ENCODE peak calls at places on chromosomes 3 and 15, in eight cellular contexts. R, W, M, V, G, L, Q and P are unnamed samples.
A peak's percentile ranks its signal among the peaks of the same experiment; 100 is the strongest.

GRCh38 chr3:38641461-38642110 is 7.9 kb downstream of the SCN5A start:
- DNase-seq in Q (no peak), V (no peak), W (no peak), R (no peak), L (no peak), M (peak; percentile 7), G (no peak), P (no peak)

GRCh38 chr3:136237961-136238649 is 12.0 kb upstream of the PCCB start:
- DNase-seq in R (no peak), M (no peak), L (no peak), G (no peak), Q (no peak), V (no peak), W (no peak), P (no peak)

GRCh38 chr3:76403556-76403955 is 618.2 kb upstream of the ZNF717 start:
- DNase-seq in M (no peak), G (no peak), W (no peak), R (no peak), L (no peak), Q (peak; percentile 43), V (peak; percentile 90), P (no peak)

GRCh38 chr3:126934149-126934548 is 48.8 kb upstream of the PLXNA1 start:
- DNase-seq in L (no peak), R (peak; percentile 32), W (no peak), M (no peak), G (no peak), V (peak; percentile 69), Q (no peak), P (no peak)

GRCh38 chr3:194205675-194206133 is 69.8 kb downstream of the HES1 start:
- DNase-seq in L (no peak), M (no peak), G (no peak), R (no peak), Q (peak; percentile 57), W (no peak), V (no peak), P (no peak)

GRCh38 chr3:40782086-40782721 is 257.4 kb downstream of the ZNF621 start:
- DNase-seq in G (no peak), M (no peak), V (no peak), R (no peak), L (no peak), Q (peak; percentile 24), W (no peak), P (no peak)

GRCh38 chr15:40843885-40844542 is at the start of gene SPINT1:
- DNase-seq in M (no peak), G (no peak), W (no peak), Q (no peak), L (no peak), V (no peak), R (peak; percentile 79), P (no peak)

GRCh38 chr3:143901105-143901504 is 52.8 kb upstream of the SLC9A9 start:
- DNase-seq in W (no peak), Q (peak; percentile 92), L (no peak), M (no peak), G (no peak), R (no peak), V (peak; percentile 83), P (peak; percentile 86)

GRCh38 chr3:130773371-130773770 is 26.7 kb upstream of the PIK3R4 start:
- DNase-seq in R (no peak), L (no peak), M (no peak), V (no peak), W (no peak), Q (no peak), G (no peak), P (no peak)

GRCh38 chr15:67805008-67805681 is 20.2 kb upstream of the SKOR1 start:
- DNase-seq in M (no peak), R (peak; percentile 64), G (no peak), Q (no peak), W (no peak), L (no peak), V (no peak), P (no peak)

GRCh38 chr3:19147905-19148767 is at the start of gene KCNH8:
- DNase-seq in W (peak; percentile 3), G (peak; percentile 3), L (peak; percentile 75), R (no peak), V (no peak), Q (no peak), M (no peak), P (no peak)

GRCh38 chr3:49053543-49053942 is 24.3 kb upstream of the IMPDH2 start:
- DNase-seq in L (no peak), W (no peak), V (no peak), R (no peak), Q (no peak), M (no peak), G (no peak), P (no peak)

GRCh38 chr3:29356062-29356461 is 75.2 kb downstream of the RBMS3 start:
- DNase-seq in R (no peak), V (no peak), M (no peak), Q (no peak), W (no peak), L (no peak), G (no peak), P (no peak)

GRCh38 chr3:188111002-188111584 is 42.9 kb upstream of the LPP start:
- DNase-seq in M (no peak), V (no peak), R (no peak), L (no peak), Q (no peak), W (peak; percentile 18), G (no peak), P (no peak)

GRCh38 chr3:122581622-122582021 is 4.2 kb downstream of the PARP15 start:
- DNase-seq in R (no peak), G (no peak), W (no peak), L (no peak), Q (no peak), M (no peak), V (no peak), P (no peak)
- H3K4me3 ChIP-seq in R (no peak overlapping the region), G (no peak overlapping the region), W (no peak overlapping the region), L (no peak overlapping the region), Q (no peak overlapping the region), M (no peak overlapping the region), V (no peak overlapping the region), P (no peak overlapping the region)

GRCh38 chr3:55159711-55160110 is 231.9 kb upstream of the LRTM1 start:
- DNase-seq in M (no peak), Q (no peak), L (no peak), R (no peak), G (no peak), W (no peak), V (no peak), P (no peak)
- H3K4me3 ChIP-seq in M (no peak overlapping the region), Q (no peak overlapping the region), L (no peak overlapping the region), R (no peak overlapping the region), G (no peak overlapping the region), W (no peak overlapping the region), V (no peak overlapping the region), P (no peak overlapping the region)

GRCh38 chr15:81413851-81414250 is 39.8 kb upstream of the TMC3 start:
- DNase-seq in L (no peak), G (no peak), Q (no peak), R (peak; percentile 71), W (no peak), M (no peak), V (no peak), P (no peak)
- H3K4me3 ChIP-seq in L (no peak overlapping the region), G (no peak overlapping the region), Q (no peak overlapping the region), R (no peak overlapping the region), W (no peak overlapping the region), M (no peak overlapping the region), V (no peak overlapping the region), P (no peak overlapping the region)

GRCh38 chr3:189563841-189564563 is 67.2 kb upstream of the TP63 start:
- DNase-seq in G (no peak), R (no peak), V (peak; percentile 78), W (no peak), L (no peak), M (no peak), Q (peak; percentile 74), P (peak; percentile 90)
- H3K4me3 ChIP-seq in G (no peak overlapping the region), R (no peak overlapping the region), V (no peak overlapping the region), W (no peak overlapping the region), L (no peak overlapping the region), M (no peak overlapping the region), Q (no peak overlapping the region), P (no peak overlapping the region)

DNA sequence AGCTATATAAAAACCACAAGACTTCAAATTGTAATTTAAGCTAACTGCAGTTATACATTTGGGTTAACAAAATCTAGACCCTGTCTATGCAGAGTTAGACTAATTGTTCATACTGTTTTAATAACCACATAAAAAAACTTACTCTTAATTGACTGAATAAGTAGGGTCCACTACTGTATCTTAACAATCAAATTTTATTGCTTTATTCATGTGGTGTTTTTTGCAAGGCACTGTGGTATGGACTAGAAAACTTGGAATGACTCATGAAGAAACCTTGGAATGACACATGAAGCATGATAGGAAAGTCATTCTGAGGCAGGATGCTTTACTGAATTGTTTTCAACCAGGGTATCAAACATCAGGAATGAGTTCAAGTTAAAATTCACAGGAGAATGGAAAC is 2.3 kb downstream of the SERP1 start:
- DNase-seq in R (no peak), L (no peak), M (no peak), Q (peak; percentile 42), W (no peak), V (peak; percentile 80), G (no peak), P (peak; percentile 41)
- H3K4me3 ChIP-seq in R (no peak overlapping the region), L (no peak overlapping the region), M (no peak overlapping the region), Q (no peak overlapping the region), W (peak overlapping the region; percentile 84), V (peak overlapping the region; percentile 11), G (peak overlapping the region; percentile 94), P (no peak overlapping the region)

GRCh38 chr15:79964232-79964820 is 6.7 kb downstream of the BCL2A1 start:
- DNase-seq in R (no peak), M (no peak), G (no peak), W (no peak), V (no peak), L (no peak), Q (no peak), P (no peak)

GRCh38 chr15:79969175-79969574 is 1.8 kb downstream of the BCL2A1 start:
- DNase-seq in M (no peak), V (no peak), Q (no peak), L (no peak), G (no peak), R (no peak), W (no peak), P (no peak)

GRCh38 chr15:79965836-79966630 is 5.0 kb downstream of the BCL2A1 start:
- DNase-seq in L (no peak), Q (peak; percentile 39), R (no peak), M (no peak), V (peak; percentile 59), W (no peak), G (no peak), P (no peak)

GRCh38 chr15:79967331-79968182 is 3.4 kb downstream of the BCL2A1 start:
- DNase-seq in L (peak; percentile 39), M (no peak), R (no peak), G (no peak), V (no peak), W (no peak), Q (no peak), P (no peak)

DNA sequence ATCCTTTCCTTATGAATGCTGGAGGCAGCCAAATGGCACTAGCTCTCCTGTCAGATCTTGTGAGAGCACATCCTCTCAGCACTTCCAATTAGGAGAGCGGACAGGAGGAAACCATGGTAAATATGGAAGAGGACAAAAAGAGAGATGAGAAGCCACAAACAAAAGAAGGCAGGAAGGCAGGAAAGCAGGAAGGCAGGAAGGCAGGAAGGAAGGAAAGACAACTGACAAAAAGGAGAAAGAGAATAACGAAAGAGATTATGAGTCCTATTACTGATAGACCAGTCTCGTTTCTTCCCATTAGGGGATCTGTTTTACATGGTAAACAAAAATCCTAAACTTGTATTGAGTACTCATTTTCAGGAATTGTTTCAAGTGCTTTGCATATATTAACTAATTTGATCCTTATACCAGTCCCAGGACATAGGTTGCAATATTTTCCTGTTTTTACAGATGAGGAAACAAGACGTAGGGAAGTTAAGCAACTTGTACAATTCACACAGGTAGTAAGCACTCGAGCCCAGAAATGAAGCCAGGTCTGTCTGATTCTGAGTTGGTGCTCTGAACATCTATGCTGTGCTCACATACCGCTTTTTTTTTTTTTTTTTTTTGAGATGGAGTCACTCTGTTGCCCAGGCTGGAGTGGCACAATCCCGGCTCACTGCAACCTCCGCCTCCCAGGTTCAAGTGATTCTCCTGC is 4.2 kb downstream of the BCL2A1 start:
- DNase-seq in V (no peak), L (no peak), G (no peak), W (no peak), Q (no peak), R (no peak), M (no peak), P (no peak)
- H3K4me3 ChIP-seq in V (no peak overlapping the region), L (no peak overlapping the region), G (peak overlapping the region; percentile 11), W (peak overlapping the region; percentile 53), Q (no peak overlapping the region), R (no peak overlapping the region), M (no peak overlapping the region), P (no peak overlapping the region)